ENCODE peak calls at places on chromosomes 16 and 17, in six cellular contexts. One of them, this sample, is unnamed.

GRCh38 chr17:72613411-72614292 is 478.8 kb downstream of the SLC39A11 start:
- DNase-seq in activated CD4-positive, alpha-beta T cell treated with anti-CD3 and anti-CD28 coated beads for 48 hours: no peak
- DNase-seq in naive thymus-derived CD8-positive, alpha-beta T cell: no peak
- DNase-seq in fibroblast of pulmonary artery: peak
- DNase-seq in foreskin fibroblast: peak
- DNase-seq in fibroblast of mammary gland: peak
- DNase-seq in this sample: peak

GRCh38 chr17:33725675-33726271 is 432.7 kb upstream of the ASIC2 start:
- DNase-seq in activated CD4-positive, alpha-beta T cell treated with anti-CD3 and anti-CD28 coated beads for 48 hours: peak
- DNase-seq in naive thymus-derived CD8-positive, alpha-beta T cell: no peak
- DNase-seq in fibroblast of pulmonary artery: peak
- DNase-seq in foreskin fibroblast: no peak
- DNase-seq in fibroblast of mammary gland: peak
- DNase-seq in this sample: peak

GRCh38 chr16:25366078-25366477 is 108.4 kb upstream of the ZKSCAN2 start:
- DNase-seq in activated CD4-positive, alpha-beta T cell treated with anti-CD3 and anti-CD28 coated beads for 48 hours: no peak
- DNase-seq in naive thymus-derived CD8-positive, alpha-beta T cell: no peak
- DNase-seq in fibroblast of pulmonary artery: no peak
- DNase-seq in foreskin fibroblast: no peak
- DNase-seq in fibroblast of mammary gland: no peak
- DNase-seq in this sample: no peak

GRCh38 chr16:54284319-54284930 is 2.2 kb downstream of the IRX3 start:
- DNase-seq in activated CD4-positive, alpha-beta T cell treated with anti-CD3 and anti-CD28 coated beads for 48 hours: no peak
- DNase-seq in naive thymus-derived CD8-positive, alpha-beta T cell: no peak
- DNase-seq in fibroblast of pulmonary artery: no peak
- DNase-seq in foreskin fibroblast: no peak
- DNase-seq in fibroblast of mammary gland: no peak
- DNase-seq in this sample: no peak

GRCh38 chr17:19569785-19570496 is 36.3 kb downstream of the SLC47A1 start:
- DNase-seq in activated CD4-positive, alpha-beta T cell treated with anti-CD3 and anti-CD28 coated beads for 48 hours: no peak
- DNase-seq in naive thymus-derived CD8-positive, alpha-beta T cell: no peak
- DNase-seq in fibroblast of pulmonary artery: no peak
- DNase-seq in foreskin fibroblast: no peak
- DNase-seq in fibroblast of mammary gland: no peak
- DNase-seq in this sample: no peak

GRCh38 chr16:49452108-49452507 is 78.5 kb downstream of the C16orf78 start:
- DNase-seq in activated CD4-positive, alpha-beta T cell treated with anti-CD3 and anti-CD28 coated beads for 48 hours: no peak
- DNase-seq in naive thymus-derived CD8-positive, alpha-beta T cell: no peak
- DNase-seq in fibroblast of pulmonary artery: no peak
- DNase-seq in foreskin fibroblast: no peak
- DNase-seq in fibroblast of mammary gland: no peak
- DNase-seq in this sample: no peak

GRCh38 chr16:24986512-24987303 is 28.5 kb downstream of the ARHGAP17 start:
- DNase-seq in activated CD4-positive, alpha-beta T cell treated with anti-CD3 and anti-CD28 coated beads for 48 hours: no peak
- DNase-seq in naive thymus-derived CD8-positive, alpha-beta T cell: no peak
- DNase-seq in fibroblast of pulmonary artery: peak
- DNase-seq in foreskin fibroblast: peak
- DNase-seq in fibroblast of mammary gland: peak
- DNase-seq in this sample: peak

GRCh38 chr16:68893710-68894705 is 50.7 kb downstream of the TANGO6 start:
- DNase-seq in activated CD4-positive, alpha-beta T cell treated with anti-CD3 and anti-CD28 coated beads for 48 hours: no peak
- DNase-seq in naive thymus-derived CD8-positive, alpha-beta T cell: no peak
- DNase-seq in fibroblast of pulmonary artery: peak
- DNase-seq in foreskin fibroblast: no peak
- DNase-seq in fibroblast of mammary gland: peak
- DNase-seq in this sample: peak

GRCh38 chr17:81484195-81484979 is 28.2 kb downstream of the ACTG1 start:
- DNase-seq in activated CD4-positive, alpha-beta T cell treated with anti-CD3 and anti-CD28 coated beads for 48 hours: peak
- DNase-seq in naive thymus-derived CD8-positive, alpha-beta T cell: peak
- DNase-seq in fibroblast of pulmonary artery: peak
- DNase-seq in foreskin fibroblast: peak
- DNase-seq in fibroblast of mammary gland: peak
- DNase-seq in this sample: peak

GRCh38 chr17:65261682-65262636 is 124.8 kb downstream of the RGS9 start:
- DNase-seq in activated CD4-positive, alpha-beta T cell treated with anti-CD3 and anti-CD28 coated beads for 48 hours: no peak
- DNase-seq in naive thymus-derived CD8-positive, alpha-beta T cell: no peak
- DNase-seq in fibroblast of pulmonary artery: peak
- DNase-seq in foreskin fibroblast: peak
- DNase-seq in fibroblast of mammary gland: peak
- DNase-seq in this sample: no peak

GRCh38 chr16:3026609-3027487 is 3.0 kb downstream of the THOC6 start:
- DNase-seq in activated CD4-positive, alpha-beta T cell treated with anti-CD3 and anti-CD28 coated beads for 48 hours: no peak
- DNase-seq in naive thymus-derived CD8-positive, alpha-beta T cell: no peak
- DNase-seq in fibroblast of pulmonary artery: no peak
- DNase-seq in foreskin fibroblast: no peak
- DNase-seq in fibroblast of mammary gland: no peak
- DNase-seq in this sample: no peak

GRCh38 chr16:20302389-20302788 is 24.9 kb downstream of the GP2 start:
- DNase-seq in activated CD4-positive, alpha-beta T cell treated with anti-CD3 and anti-CD28 coated beads for 48 hours: no peak
- DNase-seq in naive thymus-derived CD8-positive, alpha-beta T cell: no peak
- DNase-seq in fibroblast of pulmonary artery: no peak
- DNase-seq in foreskin fibroblast: no peak
- DNase-seq in fibroblast of mammary gland: no peak
- DNase-seq in this sample: no peak

GRCh38 chr16:57479043-57479421 is 7.3 kb downstream of the DOK4 start:
- DNase-seq in activated CD4-positive, alpha-beta T cell treated with anti-CD3 and anti-CD28 coated beads for 48 hours: no peak
- DNase-seq in naive thymus-derived CD8-positive, alpha-beta T cell: no peak
- DNase-seq in fibroblast of pulmonary artery: no peak
- DNase-seq in foreskin fibroblast: no peak
- DNase-seq in fibroblast of mammary gland: no peak
- DNase-seq in this sample: no peak

GRCh38 chr17:51374220-51374619 is 113.9 kb downstream of the UTP18 start:
- DNase-seq in activated CD4-positive, alpha-beta T cell treated with anti-CD3 and anti-CD28 coated beads for 48 hours: no peak
- DNase-seq in naive thymus-derived CD8-positive, alpha-beta T cell: no peak
- DNase-seq in fibroblast of pulmonary artery: no peak
- DNase-seq in foreskin fibroblast: no peak
- DNase-seq in fibroblast of mammary gland: no peak
- DNase-seq in this sample: no peak

GRCh38 chr16:5581428-5581827 is 483.8 kb upstream of the EEF2KMT start:
- DNase-seq in activated CD4-positive, alpha-beta T cell treated with anti-CD3 and anti-CD28 coated beads for 48 hours: no peak
- DNase-seq in naive thymus-derived CD8-positive, alpha-beta T cell: no peak
- DNase-seq in fibroblast of pulmonary artery: no peak
- DNase-seq in foreskin fibroblast: no peak
- DNase-seq in fibroblast of mammary gland: no peak
- DNase-seq in this sample: no peak

GRCh38 chr17:62966426-62967110 is 533 bp downstream of the TANC2 start:
- DNase-seq in activated CD4-positive, alpha-beta T cell treated with anti-CD3 and anti-CD28 coated beads for 48 hours: peak
- DNase-seq in naive thymus-derived CD8-positive, alpha-beta T cell: peak
- DNase-seq in fibroblast of pulmonary artery: peak
- DNase-seq in foreskin fibroblast: no peak
- DNase-seq in fibroblast of mammary gland: peak
- DNase-seq in this sample: peak

GRCh38 chr17:75799402-75799801 is 14.8 kb downstream of the UNK start:
- DNase-seq in activated CD4-positive, alpha-beta T cell treated with anti-CD3 and anti-CD28 coated beads for 48 hours: no peak
- DNase-seq in naive thymus-derived CD8-positive, alpha-beta T cell: no peak
- DNase-seq in fibroblast of pulmonary artery: no peak
- DNase-seq in foreskin fibroblast: no peak
- DNase-seq in fibroblast of mammary gland: no peak
- DNase-seq in this sample: no peak

GRCh38 chr17:40554646-40555295 is 10.5 kb downstream of the CCR7 start:
- DNase-seq in activated CD4-positive, alpha-beta T cell treated with anti-CD3 and anti-CD28 coated beads for 48 hours: no peak
- DNase-seq in naive thymus-derived CD8-positive, alpha-beta T cell: no peak
- DNase-seq in fibroblast of pulmonary artery: no peak
- DNase-seq in foreskin fibroblast: no peak
- DNase-seq in fibroblast of mammary gland: no peak
- DNase-seq in this sample: no peak

GRCh38 chr17:75064040-75064439 is 17.0 kb downstream of the KCTD2 start:
- DNase-seq in activated CD4-positive, alpha-beta T cell treated with anti-CD3 and anti-CD28 coated beads for 48 hours: no peak
- DNase-seq in naive thymus-derived CD8-positive, alpha-beta T cell: no peak
- DNase-seq in fibroblast of pulmonary artery: no peak
- DNase-seq in foreskin fibroblast: no peak
- DNase-seq in fibroblast of mammary gland: no peak
- DNase-seq in this sample: no peak

GRCh38 chr17:1720856-1721386 is 3.6 kb upstream of the WDR81 start:
- DNase-seq in activated CD4-positive, alpha-beta T cell treated with anti-CD3 and anti-CD28 coated beads for 48 hours: peak
- DNase-seq in naive thymus-derived CD8-positive, alpha-beta T cell: peak
- DNase-seq in fibroblast of pulmonary artery: peak
- DNase-seq in foreskin fibroblast: peak
- DNase-seq in fibroblast of mammary gland: peak
- DNase-seq in this sample: peak

GRCh38 chr17:76102944-76103273 is 678 bp downstream of the EXOC7 start:
- DNase-seq in activated CD4-positive, alpha-beta T cell treated with anti-CD3 and anti-CD28 coated beads for 48 hours: no peak
- DNase-seq in naive thymus-derived CD8-positive, alpha-beta T cell: no peak
- DNase-seq in fibroblast of pulmonary artery: no peak
- DNase-seq in foreskin fibroblast: no peak
- DNase-seq in fibroblast of mammary gland: no peak
- DNase-seq in this sample: no peak

GRCh38 chr16:87487361-87487924 is 5.4 kb downstream of the ZCCHC14 start:
- DNase-seq in activated CD4-positive, alpha-beta T cell treated with anti-CD3 and anti-CD28 coated beads for 48 hours: peak
- DNase-seq in naive thymus-derived CD8-positive, alpha-beta T cell: no peak
- DNase-seq in fibroblast of pulmonary artery: peak
- DNase-seq in foreskin fibroblast: no peak
- DNase-seq in fibroblast of mammary gland: no peak
- DNase-seq in this sample: no peak

This sample was measured in brain microvascular endothelial cell.